ENCODE peak calls at places on chromosomes 11 and 22, in nine cellular contexts. Q is left ventricle myocardium inferior; R is suprapubic skin; L is tibial artery; G is CD8-positive, alpha-beta T cell; U is keratinocyte; Z is brain microvascular endothelial cell; S is cardiac muscle cell; D is AG04450. J is an unnamed sample.

GRCh38 chr22:46023558-46023981 is 46.6 kb upstream of the WNT7B start:
- DNase-seq in G (no peak), Q (peak; percentile 15), L (no peak), Z (no peak), U (no peak), R (peak; percentile 61), S (no peak), D (peak; percentile 43), J (peak; percentile 73)

GRCh38 chr11:62610814-62611704 is 1.5 kb downstream of the EML3 start:
- DNase-seq in Z (no peak), D (no peak), S (no peak), G (no peak), L (no peak), Q (no peak), R (no peak), U (no peak), J (no peak)

GRCh38 chr11:19524171-19524671 is 188.4 kb upstream of the NAV2 start:
- DNase-seq in Q (no peak), D (no peak), U (no peak), R (no peak), S (peak; percentile 24), L (no peak), G (no peak), Z (peak; percentile 1), J (no peak)

GRCh38 chr22:42341779-42342178 is 71.3 kb upstream of the TCF20 start:
- DNase-seq in L (no peak), S (no peak), G (no peak), Q (no peak), Z (no peak), D (no peak), R (no peak), U (no peak), J (no peak)

GRCh38 chr11:1493650-1494244 is 7.2 kb upstream of the MOB2 start:
- DNase-seq in G (no peak), Z (no peak), S (no peak), R (no peak), Q (no peak), U (no peak), L (no peak), D (no peak), J (no peak)

GRCh38 chr11:35850191-35850590 is 93.7 kb upstream of the LDLRAD3 start:
- DNase-seq in L (no peak), S (no peak), R (no peak), U (no peak), D (no peak), Q (no peak), Z (no peak), G (no peak), J (no peak)

GRCh38 chr22:40525250-40525884 is 111.2 kb downstream of the MRTFA start:
- DNase-seq in S (peak; percentile 39), G (peak; percentile 60), Q (peak; percentile 53), Z (peak; percentile 46), R (no peak), D (no peak), L (peak; percentile 52), U (no peak), J (no peak)

GRCh38 chr11:68337399-68337835 is 25.0 kb downstream of the LRP5 start:
- DNase-seq in D (no peak), G (no peak), S (no peak), Q (no peak), L (no peak), Z (no peak), U (peak; percentile 77), R (no peak), J (no peak)

GRCh38 chr11:45233804-45234170 is 52.4 kb downstream of the SYT13 start:
- DNase-seq in G (no peak), L (peak; percentile 14), Q (no peak), U (no peak), S (no peak), R (no peak), Z (no peak), D (no peak), J (no peak)

GRCh38 chr22:41512421-41513194 is 31.7 kb downstream of the POLR3H start:
- DNase-seq in Z (peak; percentile 63), Q (peak; percentile 46), S (peak; percentile 81), G (no peak), U (no peak), L (no peak), R (no peak), D (no peak), J (no peak)

GRCh38 chr11:68538025-68538424 is 77.5 kb downstream of the PPP6R3 start:
- DNase-seq in L (no peak), U (no peak), Q (no peak), Z (no peak), D (no peak), S (no peak), R (no peak), G (no peak), J (no peak)

GRCh38 chr22:39148727-39149535 is 3.5 kb downstream of the CBX7 start:
- DNase-seq in Z (no peak), U (no peak), Q (peak; percentile 65), S (no peak), L (peak; percentile 75), R (peak; percentile 70), G (no peak), D (no peak), J (no peak)

GRCh38 chr11:93738647-93739081 is 2.6 kb downstream of the TAF1D start:
- DNase-seq in Z (no peak), D (no peak), L (no peak), U (no peak), S (no peak), G (no peak), R (no peak), Q (no peak), J (no peak)

GRCh38 chr22:50225200-50225969 is 19.4 kb downstream of the TUBGCP6 start:
- DNase-seq in S (no peak), L (no peak), U (no peak), G (no peak), D (no peak), Q (no peak), R (no peak), Z (no peak), J (no peak)

GRCh38 chr11:108670381-108670930 is 5.6 kb downstream of the DDX10 start:
- DNase-seq in U (no peak), G (no peak), D (no peak), Q (no peak), R (no peak), Z (no peak), L (no peak), S (no peak), J (no peak)

DNA sequence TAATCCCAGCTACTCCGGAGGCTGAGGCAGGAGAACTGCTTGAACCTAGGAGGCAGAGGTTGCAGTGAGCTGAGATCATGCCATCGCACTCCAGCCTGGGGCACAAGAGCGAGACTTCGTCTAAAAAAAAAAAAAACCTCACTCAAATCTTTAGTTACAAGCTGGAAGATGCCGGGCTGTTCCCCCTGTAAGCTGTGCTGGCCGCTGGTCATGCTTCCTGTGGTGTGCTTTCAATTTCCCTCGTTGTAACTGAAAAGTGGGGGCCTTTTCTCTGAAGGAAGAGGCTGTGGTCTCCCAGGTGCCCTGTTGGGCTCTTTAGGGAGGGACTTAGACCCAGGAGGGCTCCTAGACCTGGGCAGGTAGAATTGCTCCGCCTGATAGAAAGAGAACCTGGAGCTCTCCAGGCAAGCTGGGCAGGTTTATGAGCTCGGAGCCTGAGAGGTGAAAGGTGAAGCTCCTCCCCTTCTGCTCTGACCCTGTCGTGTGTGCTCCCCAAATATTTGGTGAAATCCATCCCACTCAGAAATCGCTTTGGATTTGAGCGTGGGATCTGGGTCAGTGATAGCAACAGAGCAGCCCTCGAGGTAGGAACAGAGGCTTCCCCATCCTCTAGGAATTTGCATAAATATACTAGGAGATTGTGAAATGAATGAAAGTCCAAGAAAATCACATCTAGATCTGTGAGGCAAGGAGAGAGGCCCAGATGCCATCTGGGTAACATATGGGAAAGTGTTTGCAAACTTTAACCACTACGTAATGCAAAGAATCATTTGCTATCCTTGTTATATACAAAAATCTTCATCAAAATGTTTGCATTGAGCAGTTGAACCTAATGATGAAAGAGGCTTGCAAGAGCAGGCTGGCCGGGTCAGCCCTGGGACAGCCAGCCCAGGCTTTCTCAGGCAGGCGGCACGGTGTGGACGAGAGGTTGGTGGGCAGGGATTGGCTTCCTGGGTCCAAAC is 154.3 kb downstream of the FBXO7 start:
- DNase-seq in Q (no peak), L (no peak), U (no peak), D (peak; percentile 91), R (no peak), G (no peak), Z (no peak), S (no peak), J (no peak)
- H3K27ac ChIP-seq in Q (peak overlapping the region; percentile 93), L (no peak overlapping the region), U (no peak overlapping the region), D (peak overlapping the region; percentile 99), R (peak overlapping the region; percentile 57), G (no peak overlapping the region), Z (no peak overlapping the region), S (no peak overlapping the region), J (peak overlapping the region; percentile 87)

GRCh38 chr11:58444285-58444684 is 2.2 kb upstream of the OR5B12 start:
- DNase-seq in L (no peak), Z (no peak), Q (no peak), S (no peak), G (no peak), D (no peak), R (no peak), U (no peak), J (no peak)
- TF ChIP-seq CTCF in L (no peak), Z (no peak), Q (no peak), S (no peak), G (no peak), D (no peak), R (no peak), U (no peak), J (no peak)

GRCh38 chr11:119683783-119684182 is 45.2 kb downstream of the NECTIN1 start:
- DNase-seq in U (no peak), Z (no peak), R (peak; percentile 79), S (no peak), D (no peak), Q (no peak), G (no peak), L (no peak), J (no peak)
- H3K27ac ChIP-seq in U (peak overlapping the region; percentile 86), Z (no peak overlapping the region), R (peak overlapping the region; percentile 87), S (no peak overlapping the region), D (no peak overlapping the region), Q (no peak overlapping the region), G (no peak overlapping the region), L (no peak overlapping the region), J (no peak overlapping the region)

GRCh38 chr11:101880208-101880607 is 34.6 kb upstream of the CEP126 start:
- DNase-seq in Q (no peak), U (no peak), D (no peak), R (no peak), L (no peak), S (peak; percentile 33), G (no peak), Z (peak; percentile 49), J (no peak)
- TF ChIP-seq CTCF in Q (no peak), U (peak; percentile 50), D (peak; percentile 54), R (no peak), L (no peak), S (peak; percentile 63), G (no peak), Z (peak; percentile 68), J (no peak)

DNA sequence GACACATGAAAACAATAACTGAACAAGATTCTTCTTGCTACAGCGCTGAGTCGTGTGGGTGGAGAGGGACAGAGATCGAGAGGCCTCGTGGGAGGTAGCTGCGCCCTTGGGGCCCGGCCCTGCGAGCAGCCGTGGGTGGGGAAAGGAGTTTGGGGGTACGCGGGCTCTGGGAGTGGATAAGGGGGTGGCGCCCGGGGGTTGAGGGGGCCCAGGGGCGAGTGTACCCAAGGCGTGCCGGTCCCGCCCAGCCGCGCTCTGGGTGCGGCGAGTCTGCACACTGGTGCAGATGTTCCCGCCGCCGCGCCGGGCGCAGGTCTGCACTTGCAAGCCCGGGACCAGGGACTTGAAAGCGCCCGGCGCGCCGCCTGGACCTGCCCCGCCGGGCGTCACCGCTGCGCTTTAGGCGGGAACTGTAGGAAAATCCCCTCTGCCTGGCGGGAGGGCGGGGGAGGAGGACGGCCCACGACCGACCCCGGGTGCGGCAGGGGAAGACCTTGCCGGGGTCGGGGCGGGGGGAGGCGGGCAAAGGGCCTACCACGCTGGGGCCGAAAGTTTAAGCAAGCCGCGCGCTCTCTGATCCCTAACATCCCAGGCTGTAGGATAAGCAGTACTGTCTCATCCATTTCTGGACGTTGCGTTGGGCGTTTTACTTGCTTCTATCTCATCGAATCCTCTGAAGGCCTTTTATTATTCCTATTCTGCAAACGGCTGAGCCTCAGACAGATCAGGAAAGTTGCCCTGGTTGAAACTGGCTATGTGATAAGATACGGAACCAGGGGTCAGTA is 1.4 kb upstream of the KREMEN1 start:
- DNase-seq in R (peak; percentile 80), D (no peak), U (peak; percentile 48), S (peak; percentile 78), Z (no peak), G (no peak), Q (no peak), L (no peak), J (no peak)
- H3K27ac ChIP-seq in R (peak overlapping the region; percentile 86), D (no peak overlapping the region), U (peak overlapping the region; percentile 89), S (no peak overlapping the region), Z (no peak overlapping the region), G (no peak overlapping the region), Q (no peak overlapping the region), L (no peak overlapping the region), J (no peak overlapping the region)